ENCODE peak calls at places on chromosomes 4 and X, in four cellular contexts. U is H1, A is H9, T is IMR-90. O is an unnamed sample.

GRCh38 chrX:93420635-93421034 is 252.7 kb downstream of the NAP1L3 start:
- DNase-seq in T (no peak), A (no peak), U (no peak), O (no peak)

GRCh38 chrX:16300831-16301230 is 133.6 kb downstream of the MAGEB17 start:
- DNase-seq in U (no peak), A (no peak), T (no peak), O (no peak)

GRCh38 chrX:29172880-29173279 is 585.6 kb downstream of the IL1RAPL1 start:
- DNase-seq in A (no peak), T (peak), U (no peak), O (no peak)

GRCh38 chr4:111639876-111640275 is 505.4 kb upstream of the FAM241A start:
- DNase-seq in A (no peak), T (peak), U (no peak), O (no peak)

GRCh38 chr4:143397335-143397734 is 60.7 kb downstream of the GAB1 start:
- DNase-seq in T (peak), A (no peak), U (no peak), O (no peak)

GRCh38 chrX:153459976-153460375 is 10.4 kb downstream of the HAUS7 start:
- DNase-seq in A (no peak), U (no peak), T (peak), O (peak)

GRCh38 chr4:153154010-153154975 is 50.0 kb upstream of the TRIM2 start:
- DNase-seq in A (no peak), T (peak), U (no peak), O (no peak)

GRCh38 chr4:183517781-183518180 is 12.9 kb downstream of the ING2 start:
- DNase-seq in A (no peak), U (no peak), T (peak), O (no peak)

GRCh38 chrX:79413963-79414362 is 46.8 kb upstream of the ITM2A start:
- DNase-seq in T (no peak), U (no peak), A (no peak), O (no peak)

GRCh38 chrX:138748480-138748879 is 37.0 kb upstream of the FGF13 start:
- DNase-seq in A (no peak), U (no peak), T (peak), O (no peak)

DNA sequence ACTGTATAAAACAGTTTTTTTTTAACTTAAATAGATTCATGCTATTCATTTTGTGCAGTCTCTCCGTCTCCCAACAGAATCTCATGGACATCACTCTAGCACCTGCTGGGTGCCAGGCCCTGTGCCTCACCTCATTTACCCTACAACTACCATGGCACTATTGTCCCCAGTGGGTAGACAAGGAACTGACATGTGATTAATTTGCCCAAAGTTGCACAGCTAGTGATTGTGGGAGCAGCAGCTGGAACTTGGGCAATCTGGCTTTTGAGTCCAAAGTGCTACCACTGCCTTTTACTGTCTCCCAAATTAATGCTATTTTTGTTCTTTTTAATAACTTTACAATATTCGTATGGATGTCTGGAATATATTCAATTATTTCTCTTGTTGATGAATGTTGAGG is 11.2 kb upstream of the PGRMC2 start:
- DNase-seq in U (no peak), A (no peak), T (no peak), O (no peak)
- H4K8ac ChIP-seq in U (no peak), A (no peak), T (no peak), O (no peak)

DNA sequence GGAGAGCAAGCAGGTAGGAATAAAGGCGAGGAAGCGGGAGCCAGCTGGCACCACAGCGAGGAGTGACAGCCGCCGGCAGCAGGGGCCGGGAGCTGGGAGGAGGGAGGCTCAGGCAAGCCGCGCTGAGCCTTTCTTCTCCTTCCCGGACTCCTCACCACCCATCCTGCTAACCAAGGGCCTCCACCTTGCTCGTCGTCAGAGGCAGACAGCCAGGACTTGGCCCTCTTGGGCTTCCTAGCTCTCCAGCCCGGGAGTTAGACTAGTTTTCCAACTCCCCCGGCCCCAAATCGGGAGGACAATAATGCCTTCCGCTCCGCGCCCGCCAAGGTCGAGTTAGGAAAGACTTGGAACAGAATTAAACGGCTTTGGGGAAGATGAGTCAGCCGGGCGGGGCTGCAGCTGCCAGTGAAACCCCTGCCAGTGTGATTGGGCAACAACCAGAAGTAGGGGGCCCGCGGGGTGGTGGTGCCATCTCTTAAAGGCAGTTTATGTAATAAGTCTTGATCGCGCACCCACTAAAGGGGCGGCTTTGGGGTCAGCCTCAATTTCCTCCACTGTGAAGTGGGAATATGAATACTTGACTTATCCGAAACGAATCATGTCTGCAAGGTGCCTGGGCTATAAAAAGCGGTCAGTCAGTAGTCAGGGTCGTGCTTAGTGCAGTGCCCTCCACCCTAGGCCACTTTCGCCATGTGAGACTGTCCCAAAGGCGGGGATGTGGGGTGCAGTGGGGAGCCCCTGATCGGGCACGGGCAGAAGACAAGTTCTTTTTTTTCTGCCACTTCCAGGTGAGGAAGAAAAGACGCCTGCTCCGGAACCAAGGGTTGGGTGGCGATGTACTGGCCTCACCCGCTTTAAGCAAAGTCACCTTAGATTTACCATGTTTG is 6.7 kb upstream of the HSD17B10 start:
- DNase-seq in A (peak), U (peak), T (peak), O (no peak)
- H4K8ac ChIP-seq in A (no peak), U (no peak), T (peak), O (no peak)

DNA sequence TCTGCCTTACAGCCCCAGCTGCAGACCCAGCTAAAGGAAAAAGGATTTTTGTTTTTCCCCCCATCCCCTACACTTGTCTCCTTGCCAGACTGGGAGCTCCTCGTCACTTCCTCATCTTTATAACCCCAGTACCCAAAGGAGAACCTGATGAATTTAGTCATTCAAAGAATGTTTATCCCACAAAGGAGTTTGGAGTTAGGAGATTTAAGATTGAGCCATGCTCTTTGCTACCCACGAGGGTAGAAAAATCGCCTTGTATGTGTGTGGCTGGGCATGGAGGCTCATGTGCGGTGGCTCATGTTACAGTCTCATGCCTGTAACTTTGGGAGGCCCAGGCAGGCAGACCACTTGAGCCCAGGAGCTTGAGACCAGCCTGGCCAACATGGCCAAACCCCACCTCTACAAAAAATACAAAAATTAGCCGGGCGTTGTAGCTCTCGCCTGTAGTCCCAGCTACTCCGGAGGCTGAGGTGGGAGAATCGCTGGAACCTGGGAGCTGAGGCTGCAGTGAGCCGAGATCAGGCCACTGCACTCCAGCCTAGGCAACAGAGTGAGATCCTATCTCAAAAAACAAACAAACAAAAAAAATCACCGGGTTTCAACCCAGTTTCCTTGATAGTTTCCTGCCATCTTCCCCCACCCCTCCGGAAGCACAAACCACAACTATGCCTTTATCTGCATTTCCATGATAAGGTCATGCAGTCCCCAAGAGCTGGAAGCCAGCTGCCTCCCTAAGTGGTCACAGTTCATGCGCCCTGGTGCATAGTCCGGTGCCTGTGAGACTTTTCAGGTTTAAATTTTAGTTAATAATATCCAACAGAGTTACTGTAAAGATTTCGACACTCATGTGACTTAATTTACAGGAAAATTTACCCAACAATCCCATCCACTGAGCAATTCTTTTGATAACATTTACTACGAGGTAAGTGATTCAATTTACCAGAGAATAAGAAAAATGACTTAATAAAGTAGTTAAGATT is 1.5 kb downstream of the CFAP97 start:
- DNase-seq in T (peak), U (no peak), A (peak), O (peak)
- H4K8ac ChIP-seq in T (no peak), U (no peak), A (no peak), O (no peak)

GRCh38 chrX:40736170-40736505 is 796 bp upstream of the MED14 start:
- DNase-seq in T (no peak), A (no peak), U (no peak), O (peak)

GRCh38 chrX:40735318-40736169 is at the start of gene MED14:
- DNase-seq in U (peak), A (peak), T (peak), O (peak)

GRCh38 chrX:40733691-40734090 is 1.7 kb downstream of the MED14 start:
- DNase-seq in T (no peak), U (no peak), A (no peak), O (peak)

GRCh38 chrX:40729923-40730584 is 5.3 kb downstream of the MED14 start:
- DNase-seq in U (no peak), T (no peak), A (no peak), O (no peak)

DNA sequence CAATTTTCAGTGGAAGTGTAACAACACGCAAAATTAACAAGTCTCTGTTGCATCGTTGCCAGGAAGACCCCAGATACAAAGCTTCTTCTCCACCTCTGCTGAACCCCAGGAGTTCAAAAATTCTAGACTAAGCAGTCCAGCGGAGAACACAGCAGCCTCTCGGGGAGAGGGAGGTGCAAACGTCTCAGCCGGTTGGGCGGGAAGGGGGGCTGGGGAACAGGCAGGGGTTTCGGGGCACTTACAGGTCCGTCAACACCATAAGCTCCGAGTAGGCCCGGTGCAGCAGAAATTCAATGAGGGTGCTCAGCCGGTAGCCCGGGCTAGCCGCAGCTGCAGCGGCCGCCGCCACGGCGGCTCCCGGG is 405 bp downstream of the MED14 start:
- DNase-seq in U (no peak), T (no peak), A (no peak), O (no peak)
- H4K8ac ChIP-seq in U (no peak), T (peak), A (no peak), O (no peak)

GRCh38 chrX:140447150-140447549 is 57.7 kb downstream of the SOX3 start:
- DNase-seq in T (no peak), A (no peak), U (no peak), O (peak)
- H4K8ac ChIP-seq in T (no peak), A (no peak), U (no peak), O (no peak)

GRCh38 chr4:54066088-54066415 is 1.6 kb upstream of the CHIC2 start:
- DNase-seq in U (no peak), T (no peak), A (no peak), O (no peak)

GRCh38 chr4:54064317-54065275 is at the start of gene CHIC2:
- DNase-seq in T (peak), A (peak), U (peak), O (peak)

GRCh38 chr4:54067163-54067562 is 2.8 kb upstream of the CHIC2 start:
- DNase-seq in U (no peak), T (peak), A (no peak), O (no peak)

GRCh38 chr4:54065282-54066087 is 1.1 kb upstream of the CHIC2 start:
- DNase-seq in U (no peak), A (no peak), T (no peak), O (peak)

DNA sequence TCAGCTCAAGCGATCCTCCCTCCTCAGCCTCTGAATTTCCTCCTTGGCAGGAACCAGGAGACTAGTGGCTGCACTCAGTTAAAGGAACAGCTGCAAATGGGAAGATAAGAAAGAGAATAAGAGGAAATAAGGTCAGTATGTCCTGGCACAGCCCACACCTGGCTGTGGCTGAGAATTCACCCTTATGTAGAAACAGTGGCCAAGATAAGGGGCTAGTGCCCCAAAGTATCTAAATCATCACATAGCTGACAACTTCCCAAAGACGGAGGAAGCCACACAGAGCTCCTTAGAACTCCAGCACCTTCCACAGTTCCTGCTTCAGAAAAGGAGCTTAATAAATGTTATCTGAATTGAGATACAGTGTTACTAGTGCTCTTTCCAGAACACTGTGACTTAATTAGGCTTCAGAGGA is 2.3 kb upstream of the CHIC2 start:
- DNase-seq in U (no peak), A (no peak), T (no peak), O (peak)
- H4K8ac ChIP-seq in U (no peak), A (no peak), T (peak), O (no peak)

DNA sequence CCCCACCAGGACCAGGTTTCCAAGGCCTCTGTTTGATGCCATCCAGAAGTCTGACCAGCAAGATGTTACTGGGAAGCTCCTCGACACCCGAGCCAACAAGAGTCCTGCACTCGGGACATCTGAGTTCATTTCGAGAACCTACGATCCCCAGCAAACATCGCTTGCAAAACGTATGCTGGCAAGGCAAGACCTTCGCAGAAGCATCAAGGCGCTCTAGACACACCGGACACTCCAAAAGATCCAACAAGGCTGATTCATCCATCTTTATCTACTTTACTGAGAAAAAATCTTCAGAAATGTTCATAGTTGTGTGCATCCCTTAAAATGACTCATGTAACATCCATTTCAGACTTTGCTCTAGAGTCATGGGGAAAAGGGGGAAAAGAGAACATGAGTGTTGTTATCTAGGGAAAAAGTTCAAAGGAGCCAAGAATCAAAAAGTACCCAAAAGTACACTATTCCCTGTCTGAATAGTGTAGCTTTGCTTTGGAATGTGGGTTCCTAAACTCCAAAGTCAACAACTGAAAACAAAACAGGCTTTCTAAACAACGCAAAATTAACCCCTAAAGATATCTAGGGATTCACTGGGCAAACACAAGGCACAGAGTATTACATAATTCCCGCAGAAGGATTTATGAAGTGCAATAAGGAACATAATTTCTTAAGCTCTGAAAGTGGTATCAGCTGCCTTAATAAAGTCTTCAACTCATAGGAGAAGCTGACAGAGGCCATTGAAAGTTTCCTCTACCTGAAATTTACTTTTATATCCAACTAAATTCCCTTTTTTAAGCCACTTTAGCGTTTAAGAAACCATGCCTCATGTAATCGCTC is 1.6 kb downstream of the SH3RF1 start:
- DNase-seq in T (peak), U (peak), A (no peak), O (no peak)
- H4K8ac ChIP-seq in T (peak), U (no peak), A (no peak), O (no peak)

GRCh38 chrX:57267308-57267707 is 19.2 kb upstream of the FAAH2 start:
- DNase-seq in A (no peak), T (no peak), U (no peak), O (no peak)

GRCh38 chrX:57266871-57267270 is 19.6 kb upstream of the FAAH2 start:
- DNase-seq in T (no peak), U (no peak), A (no peak), O (no peak)

GRCh38 chrX:57265126-57265525 is 21.4 kb upstream of the FAAH2 start:
- DNase-seq in T (no peak), U (no peak), A (no peak), O (no peak)

GRCh38 chrX:57270980-57271379 is 15.5 kb upstream of the FAAH2 start:
- DNase-seq in T (no peak), U (no peak), A (no peak), O (no peak)

DNA sequence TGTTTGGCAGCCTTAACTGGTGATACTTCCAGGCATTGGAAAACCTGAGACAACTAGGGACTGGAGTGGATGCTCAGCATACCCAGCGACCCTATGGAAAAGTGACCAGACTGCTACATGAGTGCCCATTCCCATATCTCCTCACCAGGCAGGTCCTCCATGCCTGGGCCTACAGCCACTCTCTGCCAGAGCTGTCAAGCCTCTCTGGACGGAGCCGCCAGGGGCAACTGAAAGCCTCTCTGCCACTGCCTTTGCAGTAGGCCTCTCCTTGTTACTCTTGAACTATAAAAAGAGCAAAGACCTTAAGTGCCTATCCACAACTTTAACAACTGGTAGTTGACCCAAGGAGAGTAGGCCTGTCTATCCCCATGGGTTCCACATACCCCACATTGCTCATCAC is 20.2 kb upstream of the FAAH2 start:
- DNase-seq in T (no peak), A (no peak), U (no peak), O (no peak)
- H4K8ac ChIP-seq in T (no peak), A (no peak), U (no peak), O (no peak)

DNA sequence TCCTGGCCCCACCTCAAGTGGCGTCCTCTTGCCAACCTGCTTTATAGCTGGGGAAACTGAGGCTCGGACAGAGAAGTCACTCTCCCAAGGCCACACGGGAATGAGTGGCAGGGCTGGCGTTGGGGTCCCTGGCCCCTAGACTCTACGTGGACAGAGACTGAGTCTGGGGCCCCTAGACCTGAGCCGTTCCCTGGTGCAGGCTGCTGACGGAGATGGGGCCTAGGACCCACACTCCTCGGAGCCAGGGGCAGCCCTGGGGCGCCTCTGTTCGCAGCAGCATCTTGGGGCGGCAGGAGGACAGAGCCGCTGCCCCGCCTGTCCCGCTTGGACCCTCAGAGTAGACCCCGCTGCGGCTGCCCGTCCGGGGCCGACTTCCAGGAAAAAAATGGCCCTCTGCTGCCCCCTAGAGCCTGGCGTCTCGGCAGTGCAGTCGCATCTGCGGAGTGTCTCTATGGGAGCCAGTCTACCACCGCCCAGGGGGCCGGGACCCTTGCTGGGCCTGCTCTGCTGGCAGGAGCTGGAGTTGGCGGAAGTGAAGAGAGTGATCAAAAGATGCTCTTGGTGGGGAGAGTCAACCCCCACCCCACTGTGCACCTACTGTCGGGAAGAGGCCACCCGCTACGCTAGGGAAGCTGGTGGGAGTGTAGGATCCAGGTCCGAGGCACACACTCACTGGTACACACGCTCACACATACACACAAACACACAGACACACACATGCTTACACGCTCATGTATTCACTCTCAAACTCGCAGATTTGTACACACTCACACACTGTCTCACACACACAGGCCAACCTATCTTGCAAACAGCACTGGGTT is 220.1 kb downstream of the AFAP1 start:
- DNase-seq in A (peak), U (peak), T (no peak), O (peak)
- H4K8ac ChIP-seq in A (no peak), U (peak), T (no peak), O (no peak)

O was measured in mesendoderm.